ENCODE peak calls at places on chromosome 22, in nine cellular contexts. W is heart right ventricle, Q is dorsolateral prefrontal cortex, G is adrenal gland, M is lower leg skin, K is cardiac fibroblast, I is fibroblast of villous mesenchyme, O is mucosa of descending colon, N is PC-3. L is an unnamed sample.

GRCh38 chr22:45612451-45612901 is 59.2 kb upstream of the ATXN10 start:
- DNase-seq in Q (no peak), K (peak), I (peak), M (peak), N (peak), O (no peak), G (peak), W (peak), L (no peak)

GRCh38 chr22:28442264-28442950 is 237.2 kb downstream of the TTC28 start:
- DNase-seq in K (peak), M (peak), O (peak), N (no peak), G (peak), I (peak), W (peak), Q (peak), L (peak)

GRCh38 chr22:29567338-29567737 is 13.6 kb downstream of the NIPSNAP1 start:
- DNase-seq in Q (no peak), N (no peak), I (no peak), M (no peak), O (no peak), K (no peak), G (no peak), W (no peak), L (no peak)

GRCh38 chr22:42844756-42845155 is 12.3 kb downstream of the ARFGAP3 start:
- DNase-seq in K (peak), N (peak), Q (no peak), M (peak), I (peak), G (peak), W (no peak), O (no peak), L (no peak)

GRCh38 chr22:37212174-37212906 is at the start of gene SSTR3:
- DNase-seq in G (peak), O (no peak), I (no peak), M (no peak), W (no peak), Q (no peak), N (no peak), K (no peak), L (no peak)

GRCh38 chr22:40436460-40437431 is 66.4 kb downstream of the SGSM3 start:
- DNase-seq in I (peak), O (no peak), Q (no peak), M (no peak), G (peak), N (peak), K (peak), W (peak), L (no peak)

GRCh38 chr22:46072030-46072881 is 78.1 kb upstream of the PPARA start:
- DNase-seq in Q (peak), I (peak), W (peak), K (peak), M (peak), G (peak), N (peak), O (peak), L (peak)

GRCh38 chr22:35785181-35785923 is 67.7 kb downstream of the APOL5 start:
- DNase-seq in Q (no peak), M (no peak), W (no peak), O (no peak), G (no peak), K (peak), I (peak), N (no peak), L (no peak)

GRCh38 chr22:41739576-41739975 is 40.3 kb downstream of the MEI1 start:
- DNase-seq in I (no peak), O (no peak), N (no peak), W (no peak), G (no peak), K (no peak), Q (no peak), M (no peak), L (no peak)

GRCh38 chr22:29635734-29636357 is 32.4 kb downstream of the NF2 start:
- DNase-seq in M (no peak), G (no peak), Q (no peak), I (peak), O (no peak), K (peak), N (peak), W (no peak), L (no peak)

GRCh38 chr22:44361391-44362126 is 48.8 kb upstream of the SHISAL1 start:
- DNase-seq in I (no peak), G (no peak), K (no peak), W (no peak), Q (no peak), O (peak), N (peak), M (no peak), L (peak)

GRCh38 chr22:26139320-26139719 is 29.9 kb upstream of the SEZ6L start:
- DNase-seq in I (no peak), W (peak), G (no peak), O (peak), Q (peak), N (no peak), K (no peak), M (no peak), L (no peak)

GRCh38 chr22:40499187-40499753 is 128.9 kb downstream of the SGSM3 start:
- DNase-seq in W (no peak), Q (no peak), N (peak), O (no peak), M (no peak), I (peak), K (peak), G (peak), L (no peak)

GRCh38 chr22:50684501-50684900 is 11.9 kb downstream of the SHANK3 start:
- DNase-seq in I (no peak), G (no peak), K (no peak), M (peak), N (no peak), Q (no peak), W (no peak), O (no peak), L (peak)

GRCh38 chr22:34858026-34858425 is 207.9 kb upstream of the ISX start:
- DNase-seq in Q (no peak), I (no peak), W (no peak), O (no peak), K (no peak), N (no peak), G (no peak), M (no peak), L (no peak)

GRCh38 chr22:45425531-45426265 is 12.2 kb downstream of the RIBC2 start:
- DNase-seq in M (peak), Q (peak), W (no peak), K (no peak), G (peak), I (no peak), O (no peak), N (no peak), L (peak)

GRCh38 chr22:23849009-23850006 is 8.4 kb upstream of the SLC2A11 start:
- DNase-seq in K (peak), I (peak), O (peak), W (peak), M (peak), Q (peak), G (peak), N (peak), L (peak)

GRCh38 chr22:49322861-49323622 is 504.6 kb downstream of the BRD1 start:
- DNase-seq in Q (no peak), G (no peak), O (no peak), M (peak), N (no peak), K (no peak), W (no peak), I (no peak), L (peak)

DNA sequence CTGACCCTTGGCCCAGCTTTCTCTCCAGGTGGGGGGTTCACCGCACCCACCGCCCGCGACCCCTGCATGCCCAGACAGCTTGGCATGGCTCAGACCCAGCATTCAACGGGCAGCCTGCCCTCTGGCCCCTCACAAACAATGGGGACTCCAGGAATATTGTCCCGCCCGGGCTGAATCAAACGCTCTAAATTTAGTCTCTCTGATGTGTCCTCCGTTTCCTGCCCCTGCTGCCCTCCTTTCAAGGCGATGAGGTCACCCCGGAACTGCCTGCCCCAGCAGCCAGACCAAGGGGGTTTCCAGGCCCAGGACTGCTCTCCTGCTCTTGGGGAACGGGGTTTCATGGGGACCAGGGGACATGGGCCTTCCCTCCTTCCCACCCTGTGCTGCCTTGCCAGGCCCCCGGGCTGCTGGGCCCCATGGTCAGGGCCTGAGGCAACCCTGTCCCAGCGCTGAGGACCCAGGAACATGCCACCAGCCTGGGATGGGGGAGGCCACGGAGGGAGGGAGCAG is 10.1 kb upstream of the PDGFB start:
- DNase-seq in K (peak), M (no peak), O (no peak), N (peak), I (peak), W (peak), Q (no peak), G (peak), L (no peak)
- H3K4me3 ChIP-seq in K (no peak), M (no peak), O (no peak), N (no peak), I (no peak), W (no peak), Q (no peak), G (no peak), L (no peak)

GRCh38 chr22:47154621-47155081 is 392.2 kb downstream of the TBC1D22A start:
- DNase-seq in O (no peak), K (peak), N (peak), W (peak), G (peak), I (peak), M (no peak), Q (peak), L (peak)
- TF ChIP-seq CTCF in O (no peak), K (no peak), N (no peak), W (no peak), G (peak), I (no peak), M (no peak), Q (no peak), L (no peak)

DNA sequence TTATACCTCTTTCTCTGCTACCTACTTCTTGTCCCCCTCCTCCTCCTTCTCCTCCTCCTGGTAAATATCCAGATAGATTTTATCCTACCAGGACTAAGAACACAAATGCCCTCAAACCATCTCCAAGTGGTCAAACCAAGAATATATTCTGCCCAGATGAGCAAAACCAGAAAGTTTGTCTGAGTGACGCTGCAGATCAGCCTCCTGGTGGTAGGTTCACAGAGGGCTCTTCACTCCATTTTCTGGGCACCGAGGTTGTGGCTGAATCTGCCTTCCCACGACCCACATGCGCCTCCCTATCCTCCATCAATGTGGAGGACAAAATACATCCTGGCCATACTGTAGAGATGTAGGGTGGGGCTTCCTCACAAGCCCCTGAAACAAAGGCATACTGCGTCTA is 543.6 kb downstream of the MN1 start:
- DNase-seq in O (no peak), N (no peak), G (no peak), I (no peak), Q (no peak), K (no peak), W (no peak), M (no peak), L (no peak)
- H3K4me3 ChIP-seq in O (no peak), N (no peak), G (no peak), I (no peak), Q (no peak), K (no peak), W (no peak), M (no peak), L (no peak)

GRCh38 chr22:20013382-20013871 is 3.2 kb downstream of the ARVCF start:
- DNase-seq in O (peak), M (no peak), G (no peak), K (peak), I (peak), Q (peak), W (peak), N (no peak), L (no peak)
- TF ChIP-seq CTCF in O (peak), M (no peak), G (peak), K (peak), I (peak), Q (peak), W (peak), N (peak), L (peak)

L was measured in coronary artery.